ENCODE peak calls at places on chromosomes 16 and 17, in eight cellular contexts. One of them, this sample, is unnamed.

GRCh38 chr17:43517615-43518386 is 28.3 kb downstream of the ETV4 start:
- DNase-seq in naive thymus-derived CD8-positive, alpha-beta T cell: no peak
- DNase-seq in CD4-positive, CD25-positive, alpha-beta regulatory T cell: no peak
- DNase-seq in AG04450: no peak
- DNase-seq in progenitor cell of endocrine pancreas: no peak
- DNase-seq in T-helper 17 cell: no peak
- DNase-seq in H4: no peak
- DNase-seq in amygdala: no peak
- DNase-seq in this sample: no peak

GRCh38 chr16:54526916-54527315 is 240.3 kb upstream of the IRX3 start:
- DNase-seq in AG04450: no peak
- DNase-seq in CD4-positive, CD25-positive, alpha-beta regulatory T cell: no peak
- DNase-seq in naive thymus-derived CD8-positive, alpha-beta T cell: no peak
- DNase-seq in H4: no peak
- DNase-seq in T-helper 17 cell: no peak
- DNase-seq in progenitor cell of endocrine pancreas: no peak
- DNase-seq in amygdala: no peak
- DNase-seq in this sample: peak

GRCh38 chr17:58728831-58729230 is 26.8 kb upstream of the PPM1E start:
- DNase-seq in naive thymus-derived CD8-positive, alpha-beta T cell: no peak
- DNase-seq in amygdala: no peak
- DNase-seq in progenitor cell of endocrine pancreas: no peak
- DNase-seq in T-helper 17 cell: no peak
- DNase-seq in AG04450: no peak
- DNase-seq in H4: no peak
- DNase-seq in CD4-positive, CD25-positive, alpha-beta regulatory T cell: no peak
- DNase-seq in this sample: no peak

GRCh38 chr16:3651461-3652372 is 2.8 kb upstream of the DNASE1 start:
- DNase-seq in CD4-positive, CD25-positive, alpha-beta regulatory T cell: no peak
- DNase-seq in T-helper 17 cell: no peak
- DNase-seq in progenitor cell of endocrine pancreas: no peak
- DNase-seq in AG04450: no peak
- DNase-seq in amygdala: no peak
- DNase-seq in naive thymus-derived CD8-positive, alpha-beta T cell: no peak
- DNase-seq in H4: no peak
- DNase-seq in this sample: no peak

GRCh38 chr17:45102856-45103255 is 29.5 kb downstream of the PLCD3 start:
- DNase-seq in CD4-positive, CD25-positive, alpha-beta regulatory T cell: no peak
- DNase-seq in amygdala: no peak
- DNase-seq in T-helper 17 cell: no peak
- DNase-seq in progenitor cell of endocrine pancreas: no peak
- DNase-seq in naive thymus-derived CD8-positive, alpha-beta T cell: no peak
- DNase-seq in AG04450: no peak
- DNase-seq in H4: no peak
- DNase-seq in this sample: no peak

GRCh38 chr17:8124350-8125195 is 667 bp upstream of the HES7 start:
- DNase-seq in progenitor cell of endocrine pancreas: no peak
- DNase-seq in naive thymus-derived CD8-positive, alpha-beta T cell: no peak
- DNase-seq in AG04450: no peak
- DNase-seq in H4: no peak
- DNase-seq in CD4-positive, CD25-positive, alpha-beta regulatory T cell: no peak
- DNase-seq in T-helper 17 cell: no peak
- DNase-seq in amygdala: no peak
- DNase-seq in this sample: no peak

GRCh38 chr17:2929881-2930533 is 133.4 kb downstream of the OR1D5 start:
- DNase-seq in AG04450: no peak
- DNase-seq in progenitor cell of endocrine pancreas: peak
- DNase-seq in H4: no peak
- DNase-seq in CD4-positive, CD25-positive, alpha-beta regulatory T cell: peak
- DNase-seq in naive thymus-derived CD8-positive, alpha-beta T cell: no peak
- DNase-seq in T-helper 17 cell: no peak
- DNase-seq in amygdala: no peak
- DNase-seq in this sample: no peak

GRCh38 chr17:4533522-4534502 is 21.4 kb downstream of the MYBBP1A start:
- DNase-seq in progenitor cell of endocrine pancreas: no peak
- DNase-seq in AG04450: no peak
- DNase-seq in CD4-positive, CD25-positive, alpha-beta regulatory T cell: no peak
- DNase-seq in naive thymus-derived CD8-positive, alpha-beta T cell: no peak
- DNase-seq in T-helper 17 cell: no peak
- DNase-seq in H4: peak
- DNase-seq in amygdala: peak
- DNase-seq in this sample: no peak

GRCh38 chr16:67939507-67940435 is 3.1 kb upstream of the PSMB10 start:
- DNase-seq in T-helper 17 cell: no peak
- DNase-seq in naive thymus-derived CD8-positive, alpha-beta T cell: peak
- DNase-seq in progenitor cell of endocrine pancreas: no peak
- DNase-seq in H4: no peak
- DNase-seq in AG04450: no peak
- DNase-seq in CD4-positive, CD25-positive, alpha-beta regulatory T cell: peak
- DNase-seq in amygdala: no peak
- DNase-seq in this sample: no peak

GRCh38 chr17:75561927-75562603 is 25.5 kb upstream of the MYO15B start:
- DNase-seq in H4: peak
- DNase-seq in T-helper 17 cell: no peak
- DNase-seq in CD4-positive, CD25-positive, alpha-beta regulatory T cell: no peak
- DNase-seq in naive thymus-derived CD8-positive, alpha-beta T cell: no peak
- DNase-seq in amygdala: no peak
- DNase-seq in progenitor cell of endocrine pancreas: no peak
- DNase-seq in AG04450: no peak
- DNase-seq in this sample: no peak

GRCh38 chr17:50394711-50395110 is 2.6 kb downstream of the LRRC59 start:
- DNase-seq in progenitor cell of endocrine pancreas: no peak
- DNase-seq in amygdala: no peak
- DNase-seq in H4: no peak
- DNase-seq in AG04450: no peak
- DNase-seq in naive thymus-derived CD8-positive, alpha-beta T cell: no peak
- DNase-seq in T-helper 17 cell: no peak
- DNase-seq in CD4-positive, CD25-positive, alpha-beta regulatory T cell: no peak
- DNase-seq in this sample: no peak

GRCh38 chr17:50690887-50691549 is 16.7 kb downstream of the ANKRD40 start:
- DNase-seq in naive thymus-derived CD8-positive, alpha-beta T cell: no peak
- DNase-seq in amygdala: no peak
- DNase-seq in H4: no peak
- DNase-seq in progenitor cell of endocrine pancreas: no peak
- DNase-seq in AG04450: no peak
- DNase-seq in CD4-positive, CD25-positive, alpha-beta regulatory T cell: no peak
- DNase-seq in T-helper 17 cell: no peak
- DNase-seq in this sample: no peak

GRCh38 chr16:57798267-57798810 is 4.0 kb downstream of the KIFC3 start:
- DNase-seq in amygdala: no peak
- DNase-seq in progenitor cell of endocrine pancreas: no peak
- DNase-seq in T-helper 17 cell: no peak
- DNase-seq in CD4-positive, CD25-positive, alpha-beta regulatory T cell: no peak
- DNase-seq in H4: no peak
- DNase-seq in naive thymus-derived CD8-positive, alpha-beta T cell: no peak
- DNase-seq in AG04450: no peak
- DNase-seq in this sample: no peak

GRCh38 chr16:8850279-8850885 is 18.4 kb downstream of the CARHSP1 start:
- DNase-seq in CD4-positive, CD25-positive, alpha-beta regulatory T cell: no peak
- DNase-seq in H4: peak
- DNase-seq in T-helper 17 cell: no peak
- DNase-seq in naive thymus-derived CD8-positive, alpha-beta T cell: no peak
- DNase-seq in amygdala: no peak
- DNase-seq in AG04450: no peak
- DNase-seq in progenitor cell of endocrine pancreas: no peak
- DNase-seq in this sample: peak

GRCh38 chr17:41681776-41682175 is 6.9 kb upstream of the EIF1 start:
- DNase-seq in CD4-positive, CD25-positive, alpha-beta regulatory T cell: no peak
- DNase-seq in AG04450: no peak
- DNase-seq in progenitor cell of endocrine pancreas: no peak
- DNase-seq in amygdala: no peak
- DNase-seq in H4: peak
- DNase-seq in naive thymus-derived CD8-positive, alpha-beta T cell: no peak
- DNase-seq in T-helper 17 cell: no peak
- DNase-seq in this sample: no peak

GRCh38 chr17:15395091-15395490 is 53.7 kb upstream of the TEKT3 start:
- DNase-seq in progenitor cell of endocrine pancreas: no peak
- DNase-seq in amygdala: no peak
- DNase-seq in T-helper 17 cell: no peak
- DNase-seq in CD4-positive, CD25-positive, alpha-beta regulatory T cell: no peak
- DNase-seq in naive thymus-derived CD8-positive, alpha-beta T cell: no peak
- DNase-seq in H4: no peak
- DNase-seq in AG04450: no peak
- DNase-seq in this sample: no peak

GRCh38 chr16:2177561-2177960 is 18.8 kb downstream of the CASKIN1 start:
- DNase-seq in CD4-positive, CD25-positive, alpha-beta regulatory T cell: no peak
- DNase-seq in AG04450: no peak
- DNase-seq in amygdala: no peak
- DNase-seq in H4: no peak
- DNase-seq in progenitor cell of endocrine pancreas: no peak
- DNase-seq in naive thymus-derived CD8-positive, alpha-beta T cell: no peak
- DNase-seq in T-helper 17 cell: no peak
- DNase-seq in this sample: no peak

GRCh38 chr17:62665599-62665998 is 38.1 kb downstream of the MRC2 start:
- DNase-seq in progenitor cell of endocrine pancreas: no peak
- DNase-seq in AG04450: no peak
- DNase-seq in CD4-positive, CD25-positive, alpha-beta regulatory T cell: no peak
- DNase-seq in H4: no peak
- DNase-seq in T-helper 17 cell: no peak
- DNase-seq in amygdala: no peak
- DNase-seq in naive thymus-derived CD8-positive, alpha-beta T cell: no peak
- DNase-seq in this sample: no peak

GRCh38 chr17:8410882-8411238 is 13.2 kb upstream of the RNF222 start:
- DNase-seq in progenitor cell of endocrine pancreas: no peak
- DNase-seq in amygdala: no peak
- DNase-seq in T-helper 17 cell: no peak
- DNase-seq in CD4-positive, CD25-positive, alpha-beta regulatory T cell: no peak
- DNase-seq in AG04450: no peak
- DNase-seq in H4: no peak
- DNase-seq in naive thymus-derived CD8-positive, alpha-beta T cell: no peak
- DNase-seq in this sample: no peak

GRCh38 chr16:719815-720506 is 985 bp upstream of the ANTKMT start:
- DNase-seq in CD4-positive, CD25-positive, alpha-beta regulatory T cell: peak
- DNase-seq in AG04450: no peak
- DNase-seq in T-helper 17 cell: no peak
- DNase-seq in progenitor cell of endocrine pancreas: no peak
- DNase-seq in H4: no peak
- DNase-seq in naive thymus-derived CD8-positive, alpha-beta T cell: no peak
- DNase-seq in amygdala: no peak
- DNase-seq in this sample: no peak

GRCh38 chr16:88628512-88628974 is 9.8 kb upstream of the IL17C start:
- DNase-seq in amygdala: no peak
- DNase-seq in naive thymus-derived CD8-positive, alpha-beta T cell: no peak
- DNase-seq in T-helper 17 cell: no peak
- DNase-seq in progenitor cell of endocrine pancreas: no peak
- DNase-seq in CD4-positive, CD25-positive, alpha-beta regulatory T cell: no peak
- DNase-seq in H4: no peak
- DNase-seq in AG04450: no peak
- DNase-seq in this sample: no peak

GRCh38 chr17:28563475-28563874 is 7.8 kb downstream of the PIGS start:
- DNase-seq in H4: no peak
- DNase-seq in CD4-positive, CD25-positive, alpha-beta regulatory T cell: no peak
- DNase-seq in amygdala: no peak
- DNase-seq in AG04450: no peak
- DNase-seq in naive thymus-derived CD8-positive, alpha-beta T cell: no peak
- DNase-seq in T-helper 17 cell: no peak
- DNase-seq in progenitor cell of endocrine pancreas: no peak
- DNase-seq in this sample: no peak

GRCh38 chr16:46918400-46918799 is 34.2 kb downstream of the GPT2 start:
- DNase-seq in naive thymus-derived CD8-positive, alpha-beta T cell: no peak
- DNase-seq in H4: no peak
- DNase-seq in amygdala: no peak
- DNase-seq in T-helper 17 cell: no peak
- DNase-seq in AG04450: no peak
- DNase-seq in progenitor cell of endocrine pancreas: no peak
- DNase-seq in CD4-positive, CD25-positive, alpha-beta regulatory T cell: no peak
- DNase-seq in this sample: no peak

GRCh38 chr17:57819273-57819672 is 30.6 kb downstream of the MRPS23 start:
- DNase-seq in AG04450: no peak
- DNase-seq in H4: no peak
- DNase-seq in amygdala: no peak
- DNase-seq in T-helper 17 cell: no peak
- DNase-seq in progenitor cell of endocrine pancreas: no peak
- DNase-seq in CD4-positive, CD25-positive, alpha-beta regulatory T cell: no peak
- DNase-seq in naive thymus-derived CD8-positive, alpha-beta T cell: no peak
- DNase-seq in this sample: no peak

GRCh38 chr17:19338031-19338990 is 24.2 kb downstream of the B9D1 start:
- DNase-seq in AG04450: no peak
- DNase-seq in H4: no peak
- DNase-seq in naive thymus-derived CD8-positive, alpha-beta T cell: peak
- DNase-seq in amygdala: no peak
- DNase-seq in progenitor cell of endocrine pancreas: peak
- DNase-seq in CD4-positive, CD25-positive, alpha-beta regulatory T cell: peak
- DNase-seq in T-helper 17 cell: peak
- DNase-seq in this sample: no peak

GRCh38 chr16:11312718-11313492 is 31.8 kb upstream of the PRM1 start:
- DNase-seq in amygdala: no peak
- DNase-seq in CD4-positive, CD25-positive, alpha-beta regulatory T cell: no peak
- DNase-seq in H4: peak
- DNase-seq in naive thymus-derived CD8-positive, alpha-beta T cell: peak
- DNase-seq in progenitor cell of endocrine pancreas: no peak
- DNase-seq in AG04450: no peak
- DNase-seq in T-helper 17 cell: no peak
- DNase-seq in this sample: no peak

GRCh38 chr16:64469351-64469750 is 652.5 kb downstream of the CDH11 start:
- DNase-seq in progenitor cell of endocrine pancreas: no peak
- DNase-seq in CD4-positive, CD25-positive, alpha-beta regulatory T cell: no peak
- DNase-seq in T-helper 17 cell: no peak
- DNase-seq in naive thymus-derived CD8-positive, alpha-beta T cell: no peak
- DNase-seq in amygdala: no peak
- DNase-seq in AG04450: no peak
- DNase-seq in H4: no peak
- DNase-seq in this sample: no peak

GRCh38 chr17:44864831-44865230 is 17.1 kb downstream of the HIGD1B start:
- DNase-seq in T-helper 17 cell: no peak
- DNase-seq in CD4-positive, CD25-positive, alpha-beta regulatory T cell: no peak
- DNase-seq in amygdala: no peak
- DNase-seq in progenitor cell of endocrine pancreas: no peak
- DNase-seq in H4: no peak
- DNase-seq in naive thymus-derived CD8-positive, alpha-beta T cell: no peak
- DNase-seq in AG04450: no peak
- DNase-seq in this sample: no peak

GRCh38 chr17:65102788-65103187 is 34.4 kb upstream of the RGS9 start:
- DNase-seq in progenitor cell of endocrine pancreas: no peak
- DNase-seq in T-helper 17 cell: no peak
- DNase-seq in H4: peak
- DNase-seq in naive thymus-derived CD8-positive, alpha-beta T cell: no peak
- DNase-seq in AG04450: no peak
- DNase-seq in CD4-positive, CD25-positive, alpha-beta regulatory T cell: no peak
- DNase-seq in amygdala: no peak
- DNase-seq in this sample: no peak